ENCODE peak calls at places on chromosomes 4 and X, in four cellular contexts. P, L, O and C are unnamed samples.

GRCh38 chr4:96593422-96593821 is 753.5 kb downstream of the PDHA2 start:
- DNase-seq in P (no peak), L (no peak), O (no peak), C (no peak)

GRCh38 chr4:109294006-109294405 is 8.5 kb downstream of the COL25A1 start:
- DNase-seq in P (no peak), L (no peak), O (no peak), C (no peak)

GRCh38 chr4:78312989-78313753 is 238.4 kb upstream of the ANXA3 start:
- DNase-seq in P (no peak), L (no peak), O (no peak), C (no peak)

GRCh38 chr4:178823673-178824072 is 1381.4 kb upstream of the AGA start:
- DNase-seq in P (no peak), L (no peak), O (no peak), C (no peak)

GRCh38 chr4:10093801-10094552 is 22.6 kb downstream of the WDR1 start:
- DNase-seq in P (no peak), L (peak), O (no peak), C (no peak)

GRCh38 chr4:37976991-37977470 is 16.8 kb downstream of the PTTG2 start:
- DNase-seq in P (peak), L (no peak), O (peak), C (peak)

GRCh38 chr4:53233396-53233795 is 132.5 kb downstream of the SCFD2 start:
- DNase-seq in P (no peak), L (no peak), O (no peak), C (no peak)

GRCh38 chr4:67483868-67484602 is 61.3 kb downstream of the CENPC start:
- DNase-seq in P (no peak), L (peak), O (no peak), C (no peak)

GRCh38 chrX:10897768-10898167 is 213.4 kb upstream of the HCCS start:
- DNase-seq in P (no peak), L (no peak), O (no peak), C (no peak)

GRCh38 chrX:112642349-112642748 is 37.4 kb downstream of the LHFPL1 start:
- DNase-seq in P (peak), L (peak), O (no peak), C (no peak)

GRCh38 chr4:31081375-31081774 is 361.2 kb downstream of the PCDH7 start:
- DNase-seq in P (no peak), L (peak), O (no peak), C (no peak)

GRCh38 chr4:94758141-94758699 is 465 bp downstream of the BMPR1B start:
- DNase-seq in P (no peak), L (no peak), O (peak), C (no peak)

GRCh38 chr4:3819210-3819919 is 53.2 kb downstream of the ADRA2C start:
- DNase-seq in P (no peak), L (no peak), O (no peak), C (no peak)
- TF ChIP-seq CTCF in P (no peak), L (no peak), O (no peak), C (no peak)

DNA sequence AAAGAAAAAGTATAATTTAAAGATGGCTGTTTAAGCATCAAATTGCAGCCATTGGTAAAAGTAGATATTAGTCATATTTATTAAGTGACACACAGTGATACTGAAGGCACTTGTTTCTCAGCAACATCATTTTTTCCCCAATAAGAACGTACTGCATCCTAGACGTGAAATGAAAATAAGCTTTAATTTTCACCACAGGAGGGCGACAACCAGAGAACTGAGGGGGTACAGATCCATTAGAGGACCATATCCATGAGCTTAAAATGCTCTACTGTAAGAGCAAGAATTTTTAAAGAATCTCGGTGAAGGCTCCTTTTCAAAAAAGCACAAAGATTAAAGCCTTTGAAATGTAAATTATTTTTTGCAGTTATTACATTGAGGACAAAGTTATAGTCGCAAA is 33.4 kb downstream of the FRG1 start:
- DNase-seq in P (no peak), L (no peak), O (no peak), C (no peak)
- TF ChIP-seq CTCF in P (no peak), L (peak), O (no peak), C (peak)

GRCh38 chr4:168631241-168632151 is 134.6 kb downstream of the PALLD start:
- DNase-seq in P (peak), L (no peak), O (peak), C (no peak)
- TF ChIP-seq CTCF in P (no peak), L (peak), O (peak), C (peak)

GRCh38 chrX:107429090-107429489 is 20.4 kb upstream of the FRMPD3 start:
- DNase-seq in P (no peak), L (no peak), O (no peak), C (no peak)
- TF ChIP-seq CTCF in P (no peak), L (peak), O (no peak), C (peak)

DNA sequence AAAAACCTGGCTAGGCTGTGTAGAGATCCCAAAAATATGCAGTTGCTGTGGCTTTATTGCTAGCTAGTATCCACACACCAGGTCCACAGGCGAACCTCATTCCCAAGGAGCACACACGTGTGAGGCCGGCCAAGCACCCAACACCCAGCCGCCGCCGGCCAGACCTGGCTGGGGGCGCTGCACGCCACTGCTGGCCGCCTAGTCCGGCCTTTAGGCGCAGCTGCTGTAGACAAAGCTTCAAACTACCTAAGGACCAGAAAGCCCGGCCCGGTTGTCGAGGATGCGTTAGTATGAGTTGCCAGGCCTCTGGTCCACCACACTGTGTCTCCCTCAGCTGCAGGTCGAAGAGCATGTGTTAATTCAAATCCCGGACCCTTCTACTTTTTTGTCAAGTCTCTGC is 3.1 kb downstream of the POU3F4 start:
- DNase-seq in P (no peak), L (no peak), O (no peak), C (no peak)
- TF ChIP-seq CTCF in P (no peak), L (no peak), O (no peak), C (no peak)

GRCh38 chr4:189940178-189941004 is at the start of gene FRG1:
- DNase-seq in P (peak), L (peak), O (peak), C (peak)
- TF ChIP-seq CTCF in P (peak), L (peak), O (peak), C (peak)

GRCh38 chr4:47838445-47838844 is 578 bp upstream of the CORIN start:
- DNase-seq in P (no peak), L (no peak), O (no peak), C (no peak)
- TF ChIP-seq CTCF in P (no peak), L (no peak), O (no peak), C (no peak)

GRCh38 chr4:73864365-73864764 is 4.8 kb upstream of the CXCL1 start:
- DNase-seq in P (no peak), L (no peak), O (no peak), C (no peak)

GRCh38 chr4:73867783-73868182 is 1.4 kb upstream of the CXCL1 start:
- DNase-seq in P (peak), L (no peak), O (no peak), C (no peak)

GRCh38 chr4:73865697-73866096 is 3.5 kb upstream of the CXCL1 start:
- DNase-seq in P (no peak), L (no peak), O (no peak), C (no peak)

GRCh38 chr4:73864973-73865372 is 4.2 kb upstream of the CXCL1 start:
- DNase-seq in P (no peak), L (no peak), O (no peak), C (no peak)

GRCh38 chr4:73866236-73866635 is 3.0 kb upstream of the CXCL1 start:
- DNase-seq in P (no peak), L (no peak), O (no peak), C (no peak)
- TF ChIP-seq CTCF in P (no peak), L (no peak), O (no peak), C (no peak)

GRCh38 chr4:108166441-108167315 is 2.1 kb downstream of the LEF1 start:
- DNase-seq in P (peak), L (no peak), O (no peak), C (no peak)
- TF ChIP-seq CTCF in P (no peak), L (no peak), O (no peak), C (no peak)

DNA sequence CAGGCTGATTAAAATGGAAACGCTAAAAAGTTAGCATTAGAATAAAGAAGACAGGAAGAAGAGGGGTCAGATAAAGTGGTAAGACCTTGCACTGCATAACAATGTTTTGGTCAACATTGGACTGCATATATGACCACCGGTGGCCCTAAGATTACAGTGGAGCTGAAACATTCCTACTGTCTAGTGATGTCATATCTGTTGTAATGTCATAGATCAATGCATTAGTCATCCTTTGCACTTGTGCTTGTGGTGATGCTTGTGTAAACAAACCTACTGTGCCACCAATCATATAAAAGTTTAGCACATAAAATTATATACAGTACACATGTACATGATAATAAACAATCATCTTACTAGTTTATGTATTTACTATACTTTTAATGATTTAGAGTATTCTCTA is 73.0 kb downstream of the TMEM165 start:
- DNase-seq in P (no peak), L (no peak), O (no peak), C (no peak)
- TF ChIP-seq CTCF in P (no peak), L (no peak), O (no peak), C (no peak)